ENCODE peak calls at places on chromosomes 11 and 22, in four cellular contexts. D is K562, T is H1, O is HepG2. G is an unnamed sample.

GRCh38 chr11:3207530-3208189 is 11.0 kb downstream of the MRGPRG start:
- DNase-seq in D (no peak), T (no peak), O (no peak), G (no peak)

GRCh38 chr11:43852057-43852636 is 28.5 kb upstream of the ALKBH3 start:
- DNase-seq in D (peak; percentile 64), T (peak; percentile 34), O (peak; percentile 48), G (peak; percentile 67)

GRCh38 chr11:128687321-128687720 is 6.6 kb upstream of the FLI1 start:
- DNase-seq in D (peak; percentile 22), T (no peak), O (no peak), G (no peak)

GRCh38 chr11:75431533-75432525 is 1.2 kb downstream of the KLHL35 start:
- DNase-seq in D (peak; percentile 29), T (no peak), O (no peak), G (no peak)

GRCh38 chr11:42023267-42023666 is 563.8 kb upstream of the LRRC4C start:
- DNase-seq in D (no peak), T (no peak), O (no peak), G (no peak)

GRCh38 chr11:4180441-4181183 is 86.0 kb downstream of the RRM1 start:
- DNase-seq in D (no peak), T (no peak), O (no peak), G (no peak)

GRCh38 chr11:10539339-10539738 is 1.6 kb downstream of the RNF141 start:
- DNase-seq in D (no peak), T (no peak), O (peak; percentile 6), G (no peak)

GRCh38 chr11:4064278-4064955 is 30.2 kb upstream of the RRM1 start:
- DNase-seq in D (no peak), T (no peak), O (no peak), G (no peak)

GRCh38 chr11:122721964-122722266 is 66.4 kb downstream of the UBASH3B start:
- DNase-seq in D (no peak), T (no peak), O (no peak), G (peak; percentile 16)

GRCh38 chr11:34624069-34624468 is 3.2 kb downstream of the EHF start:
- DNase-seq in D (no peak), T (no peak), O (no peak), G (no peak)

DNA sequence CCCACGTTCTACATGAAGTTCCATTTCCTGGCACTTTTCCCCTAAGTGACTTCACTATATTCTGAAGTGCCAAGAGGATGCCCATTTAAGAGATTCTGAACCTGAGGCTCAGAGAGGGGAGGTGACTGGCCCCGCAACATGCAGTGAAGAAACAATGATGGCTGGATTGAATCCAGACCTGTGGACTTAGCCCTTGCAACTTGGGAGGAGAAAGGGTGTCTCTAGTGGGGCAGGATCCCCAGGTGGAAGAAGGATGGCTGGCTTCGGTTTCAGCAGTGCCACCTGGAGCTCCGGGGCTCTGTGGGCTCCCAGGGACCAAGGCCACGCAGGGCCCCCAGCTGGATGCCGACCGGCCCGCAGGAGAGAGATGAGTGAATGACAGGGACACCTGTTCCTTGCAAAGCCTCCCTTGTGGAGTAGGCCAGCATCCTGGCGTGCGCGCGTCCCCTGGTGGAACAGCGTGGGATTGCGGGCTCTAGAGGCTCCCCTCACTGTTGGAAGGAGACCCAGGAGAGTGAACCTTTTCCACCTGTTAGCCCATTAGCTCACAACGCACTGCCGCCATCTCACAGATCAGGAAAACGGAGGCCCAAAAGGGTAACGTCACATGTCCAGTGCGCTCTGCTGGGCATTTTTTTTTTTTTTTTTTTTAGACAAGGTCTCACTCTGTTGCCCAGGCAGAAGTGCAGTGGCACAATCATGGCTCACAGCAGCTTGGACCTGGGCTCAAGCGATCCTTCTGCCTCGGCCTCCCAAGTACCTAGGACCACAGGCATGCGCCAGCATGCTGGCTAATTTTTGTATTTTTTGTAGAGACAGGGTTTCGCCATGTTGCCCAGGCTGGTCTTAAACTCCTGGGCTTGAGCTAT is 104.7 kb downstream of the KIAA1671 start:
- DNase-seq in D (peak; percentile 60), T (peak; percentile 64), O (peak; percentile 44), G (peak; percentile 29)
- TF ChIP-seq ATF3 in D (no peak), T (no peak), O (no peak), G (no peak)

GRCh38 chr11:117923275-117923674 is 5.9 kb downstream of the TMPRSS13 start:
- DNase-seq in D (no peak), T (no peak), O (no peak), G (no peak)
- TF ChIP-seq POLR2A in D (no peak), T (no peak), O (no peak), G (no peak)

DNA sequence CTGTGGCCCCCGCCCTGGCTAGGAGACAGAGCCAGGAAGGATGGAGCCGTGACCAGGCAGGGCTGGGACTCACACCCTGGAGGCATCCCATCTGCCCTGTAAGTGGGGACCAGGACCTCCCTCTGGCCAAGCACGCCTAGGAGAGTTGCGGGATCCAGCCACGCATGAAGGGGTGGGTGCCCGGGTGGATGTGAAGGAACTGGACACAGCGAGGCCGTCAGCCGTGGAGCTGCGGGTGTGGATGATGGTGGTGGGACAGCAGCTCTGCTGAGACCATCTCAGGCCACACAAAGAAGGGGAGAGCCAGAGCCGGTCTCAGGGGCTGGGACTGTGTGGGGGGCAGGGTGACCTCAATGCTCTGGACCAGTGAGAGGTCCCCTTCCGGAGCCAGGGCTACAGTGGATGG is 746.4 kb downstream of the BRD1 start:
- DNase-seq in D (no peak), T (no peak), O (no peak), G (no peak)
- TF ChIP-seq ATF3 in D (no peak), T (no peak), O (no peak), G (no peak)

DNA sequence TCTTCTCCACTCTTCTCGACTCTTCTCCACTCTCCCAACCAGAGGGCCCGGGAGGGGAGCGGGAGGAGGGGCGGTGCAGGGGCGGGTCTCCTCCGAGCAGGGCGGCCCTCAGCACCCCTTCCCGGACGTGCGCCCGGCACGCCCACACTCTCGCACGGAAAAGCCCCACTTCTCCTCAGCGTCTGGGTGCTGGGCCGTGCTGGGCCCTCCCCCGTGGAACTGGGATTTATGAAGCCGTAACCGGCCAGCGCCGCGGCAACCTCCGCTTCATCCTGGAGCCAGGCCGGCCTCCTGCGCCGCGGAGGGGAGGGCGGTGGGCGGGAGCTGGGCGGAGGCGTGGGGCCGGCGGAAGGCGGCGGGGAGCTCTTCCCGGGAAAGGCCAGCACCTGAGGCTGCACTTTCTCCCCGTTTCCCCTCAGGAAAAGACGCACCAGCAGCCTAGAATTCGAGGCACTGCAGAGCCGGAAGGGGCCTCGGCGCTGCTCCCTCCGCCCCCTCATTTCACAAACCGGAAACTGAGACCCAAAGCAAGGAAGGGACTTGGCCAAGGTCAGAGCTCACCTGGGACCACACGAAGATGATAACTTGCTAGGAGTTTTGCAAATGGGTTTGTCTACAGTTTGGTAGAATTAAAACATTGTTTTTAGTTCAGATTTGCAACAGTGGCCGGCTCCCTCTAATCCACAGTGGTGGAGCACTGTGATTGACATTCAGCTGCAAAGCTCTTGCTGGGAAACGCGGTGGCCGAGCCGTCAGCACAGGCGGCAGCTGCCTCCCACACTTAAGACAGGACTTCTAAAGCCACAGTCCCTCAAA is 31.6 kb upstream of the JAM3 start:
- DNase-seq in D (peak; percentile 55), T (no peak), O (no peak), G (no peak)
- TF ChIP-seq POLR2A in D (no peak), T (no peak), O (no peak), G (no peak)

DNA sequence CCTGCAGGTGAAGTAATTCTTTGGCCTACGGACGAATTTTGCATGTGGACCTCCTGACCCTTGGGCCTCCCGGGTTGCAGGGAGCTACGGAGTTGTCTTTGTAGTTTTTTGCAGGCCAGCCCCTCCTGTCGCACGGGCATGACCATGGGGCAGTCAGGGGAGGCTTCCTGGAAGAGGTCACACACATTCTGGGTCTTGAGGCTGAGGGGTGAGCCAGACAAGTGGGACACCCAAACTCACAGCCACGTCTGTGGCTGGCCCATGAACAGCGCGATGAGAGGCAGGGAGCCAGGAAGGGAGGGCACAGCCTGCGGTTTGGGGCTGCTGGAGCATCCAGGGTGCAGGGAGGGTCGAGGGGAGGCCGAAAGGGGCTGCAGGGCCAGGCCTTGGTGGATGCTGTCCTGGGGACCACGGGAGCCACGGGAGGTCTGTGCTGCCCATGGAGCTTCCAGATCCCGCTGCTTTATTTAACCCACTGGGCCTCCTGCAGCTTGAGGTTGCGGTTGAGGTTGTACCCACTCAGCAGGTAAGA is 78.9 kb downstream of the FBLN1 start:
- DNase-seq in D (no peak), T (no peak), O (no peak), G (no peak)
- TF ChIP-seq ATF3 in D (no peak), T (no peak), O (no peak), G (no peak)

GRCh38 chr11:59560290-59560701 is 49.0 kb downstream of the OR4D9 start:
- DNase-seq in D (peak; percentile 55), T (peak; percentile 82), O (peak; percentile 81), G (peak; percentile 85)
- TF ChIP-seq POLR2A in D (peak; percentile 88), T (no peak), O (no peak), G (no peak)

G was measured in HCT116.